ENCODE peak calls at places on chromosomes 6 and 20, in five cellular contexts. I, Q, C, W and E are unnamed samples.

GRCh38 chr6:145199961-145200360 is 535.4 kb downstream of the EPM2A start:
- DNase-seq in Q (no peak), I (no peak), C (no peak), W (no peak), E (peak)

GRCh38 chr6:33983109-33983475 is 162.8 kb downstream of the GRM4 start:
- DNase-seq in W (peak), Q (no peak), C (no peak), I (no peak), E (peak)

GRCh38 chr6:111564482-111564945 is 41.2 kb downstream of the TRAF3IP2 start:
- DNase-seq in Q (no peak), I (peak), W (peak), C (no peak), E (no peak)

GRCh38 chr20:62628691-62629090 is 13.6 kb upstream of the SLCO4A1 start:
- DNase-seq in Q (no peak), C (no peak), I (no peak), W (no peak), E (no peak)

GRCh38 chr20:58670659-58671058 is 19.6 kb downstream of the STX16 start:
- DNase-seq in I (no peak), C (no peak), W (no peak), Q (no peak), E (no peak)

GRCh38 chr6:168102093-168102985 is 23.3 kb upstream of the FRMD1 start:
- DNase-seq in Q (no peak), I (no peak), W (no peak), C (no peak), E (peak)

GRCh38 chr6:143176090-143177021 is 115.7 kb downstream of the AIG1 start:
- DNase-seq in I (no peak), C (no peak), Q (no peak), W (no peak), E (no peak)

GRCh38 chr6:62393608-62394007 is 107.6 kb upstream of the KHDRBS2 start:
- DNase-seq in C (no peak), W (no peak), I (no peak), Q (no peak), E (no peak)

GRCh38 chr6:20426177-20427082 is 24.8 kb downstream of the E2F3 start:
- DNase-seq in W (no peak), C (no peak), I (no peak), Q (no peak), E (no peak)

GRCh38 chr20:9051508-9051907 is 17.4 kb upstream of the PLCB4 start:
- DNase-seq in Q (no peak), C (no peak), W (no peak), I (no peak), E (no peak)

GRCh38 chr6:14728396-14729024 is 517.4 kb upstream of the JARID2 start:
- DNase-seq in I (peak), W (no peak), Q (no peak), C (no peak), E (no peak)

GRCh38 chr6:15252205-15252604 is 6.3 kb downstream of the JARID2 start:
- DNase-seq in C (no peak), I (no peak), Q (no peak), W (no peak), E (no peak)

GRCh38 chr6:113596907-113597583 is 260.1 kb upstream of the MARCKS start:
- DNase-seq in Q (peak), W (peak), C (no peak), I (peak), E (peak)

GRCh38 chr20:32153771-32154170 is 44.3 kb downstream of the TM9SF4 start:
- DNase-seq in W (no peak), I (no peak), C (no peak), Q (no peak), E (no peak)

GRCh38 chr6:44145839-44146238 is 12.8 kb upstream of the CAPN11 start:
- DNase-seq in W (no peak), C (no peak), Q (no peak), I (no peak), E (no peak)